ENCODE peak calls at places on chromosomes 3 and 15, in seven cellular contexts. D is immature natural killer cell; R is BJ; S is stimulated activated CD4-positive, alpha-beta T cell treated with anti-CD3 and anti-CD28 coated beads, Interleukin-4, amount 100 ng/mL, for 4 hours; H is HCEC 1CT; X is ELR; F is left colon. G is an unnamed sample.

GRCh38 chr3:4752201-4753072 is 226.8 kb upstream of the BHLHE40 start:
- DNase-seq in H (no peak), F (peak), R (no peak), S (no peak), D (peak), X (no peak), G (no peak)

GRCh38 chr3:50190921-50191660 is at the start of gene GNAT1:
- DNase-seq in S (no peak), H (no peak), R (no peak), F (no peak), X (no peak), D (no peak), G (no peak)

GRCh38 chr15:36691596-36691995 is 112.2 kb downstream of the CDIN1 start:
- DNase-seq in F (no peak), D (no peak), H (no peak), R (no peak), S (no peak), X (no peak), G (no peak)

GRCh38 chr3:195062866-195063540 is 208.0 kb downstream of the XXYLT1 start:
- DNase-seq in F (no peak), D (no peak), H (no peak), X (no peak), S (no peak), R (no peak), G (no peak)

GRCh38 chr15:68177747-68178146 is 27.4 kb downstream of the CALML4 start:
- DNase-seq in H (no peak), X (no peak), S (no peak), D (no peak), F (no peak), R (no peak), G (no peak)

GRCh38 chr3:192409203-192409837 is 318.0 kb downstream of the FGF12 start:
- DNase-seq in X (peak), F (no peak), S (no peak), H (no peak), R (no peak), D (no peak), G (no peak)

GRCh38 chr3:194312743-194313281 is 38.3 kb downstream of the CPN2 start:
- DNase-seq in R (peak), S (no peak), D (no peak), H (no peak), F (peak), X (peak), G (no peak)

GRCh38 chr15:68578175-68578959 is 426 bp upstream of the CORO2B start:
- DNase-seq in S (peak), R (no peak), D (peak), H (peak), X (peak), F (peak), G (no peak)

GRCh38 chr15:93997071-93997658 is 234.2 kb upstream of the MCTP2 start:
- DNase-seq in R (no peak), D (no peak), S (no peak), F (no peak), X (peak), H (no peak), G (no peak)

GRCh38 chr3:149542375-149543312 is 68.1 kb downstream of the TM4SF4 start:
- DNase-seq in R (no peak), H (no peak), S (no peak), F (no peak), X (peak), D (no peak), G (no peak)

GRCh38 chr15:42165081-42165480 is 8.6 kb upstream of the PLA2G4F start:
- DNase-seq in X (peak), R (peak), D (no peak), F (no peak), H (peak), S (no peak), G (no peak)

GRCh38 chr15:38895326-38896282 is 331.0 kb upstream of the RASGRP1 start:
- DNase-seq in H (peak), X (peak), R (no peak), F (no peak), D (no peak), S (no peak), G (no peak)

GRCh38 chr3:61723038-61723437 is 161.7 kb downstream of the PTPRG start:
- DNase-seq in D (no peak), R (no peak), S (no peak), X (no peak), H (no peak), F (no peak), G (no peak)

GRCh38 chr15:88032787-88033186 is 223.8 kb downstream of the NTRK3 start:
- DNase-seq in S (no peak), D (no peak), H (no peak), F (no peak), X (peak), R (no peak), G (no peak)